ENCODE peak calls at places on chromosomes 2 and 18, in eight cellular contexts. D, E, Y, M, S, J, A and H are unnamed samples.

GRCh38 chr2:44247924-44248323 is 27.4 kb upstream of the SLC3A1 start:
- DNase-seq in D (no peak), E (no peak), Y (no peak), M (no peak), S (no peak), J (no peak), A (no peak), H (no peak)

GRCh38 chr2:37776487-37776886 is 105.0 kb upstream of the CDC42EP3 start:
- DNase-seq in D (peak), E (peak), Y (no peak), M (no peak), S (no peak), J (no peak), A (no peak), H (no peak)

GRCh38 chr2:217988840-217989204 is 14.0 kb downstream of the TNS1 start:
- DNase-seq in D (peak), E (no peak), Y (no peak), M (no peak), S (no peak), J (no peak), A (no peak), H (no peak)

GRCh38 chr2:152189622-152190495 is 14.3 kb upstream of the STAM2 start:
- DNase-seq in D (peak), E (peak), Y (peak), M (no peak), S (peak), J (peak), A (peak), H (no peak)

GRCh38 chr2:65059071-65059470 is 2.9 kb downstream of the CEP68 start:
- DNase-seq in D (no peak), E (no peak), Y (no peak), M (no peak), S (no peak), J (no peak), A (no peak), H (no peak)

GRCh38 chr2:38443021-38443541 is 66.0 kb upstream of the ATL2 start:
- DNase-seq in D (no peak), E (peak), Y (no peak), M (no peak), S (no peak), J (no peak), A (peak), H (no peak)

GRCh38 chr2:177429688-177430325 is 37.2 kb downstream of the AGPS start:
- DNase-seq in D (peak), E (peak), Y (no peak), M (no peak), S (no peak), J (no peak), A (peak), H (no peak)

GRCh38 chr2:56285224-56285623 is 101.4 kb downstream of the CCDC85A start:
- DNase-seq in D (no peak), E (no peak), Y (no peak), M (no peak), S (no peak), J (no peak), A (no peak), H (no peak)

GRCh38 chr2:191341436-191341835 is 96.2 kb downstream of the MYO1B start:
- DNase-seq in D (no peak), E (no peak), Y (no peak), M (no peak), S (no peak), J (no peak), A (no peak), H (no peak)

GRCh38 chr2:139674577-139674976 is 894.4 kb upstream of the NXPH2 start:
- DNase-seq in D (no peak), E (no peak), Y (no peak), M (no peak), S (no peak), J (no peak), A (no peak), H (no peak)

GRCh38 chr2:190649035-190649797 is at the start of gene NAB1:
- DNase-seq in D (peak), E (no peak), Y (peak), M (peak), S (peak), J (peak), A (peak), H (no peak)

GRCh38 chr2:105313877-105314276 is 15.7 kb downstream of the TGFBRAP1 start:
- DNase-seq in D (no peak), E (no peak), Y (no peak), M (no peak), S (no peak), J (no peak), A (no peak), H (no peak)

GRCh38 chr18:46379323-46379950 is 275.3 kb downstream of the HAUS1 start:
- DNase-seq in D (no peak), E (no peak), Y (no peak), M (no peak), S (no peak), J (no peak), A (no peak), H (no peak)

GRCh38 chr2:239469101-239469960 is 68.5 kb upstream of the HDAC4 start:
- DNase-seq in D (no peak), E (no peak), Y (no peak), M (no peak), S (no peak), J (no peak), A (no peak), H (no peak)

GRCh38 chr2:134499307-134499706 is 219.5 kb downstream of the TMEM163 start:
- DNase-seq in D (no peak), E (no peak), Y (no peak), M (no peak), S (no peak), J (no peak), A (no peak), H (no peak)